ENCODE peak calls at places on chromosomes 11 and 22, in four cellular contexts. I is K562, E is keratinocyte, C is endothelial cell of umbilical vein. H is an unnamed sample.

GRCh38 chr11:45834298-45834756 is 12.9 kb upstream of the CRY2 start:
- DNase-seq in C (no peak), I (no peak), E (no peak), H (no peak)

GRCh38 chr22:17384612-17385345 is 15.5 kb downstream of the CECR2 start:
- DNase-seq in E (no peak), I (no peak), C (no peak), H (no peak)

GRCh38 chr22:26259510-26259909 is 90.2 kb downstream of the SEZ6L start:
- DNase-seq in C (peak; percentile 14), E (no peak), I (no peak), H (peak; percentile 8)

GRCh38 chr11:121163658-121164308 is 62.7 kb downstream of the TECTA start:
- DNase-seq in C (no peak), I (no peak), E (no peak), H (no peak)

GRCh38 chr11:75004215-75004614 is 15.5 kb downstream of the NEU3 start:
- DNase-seq in E (no peak), I (no peak), C (no peak), H (no peak)

GRCh38 chr11:130145975-130146776 is 13.4 kb upstream of the ST14 start:
- DNase-seq in C (peak; percentile 26), I (no peak), E (peak; percentile 80), H (no peak)

GRCh38 chr11:64762916-64763803 is 3.4 kb upstream of the PYGM start:
- DNase-seq in E (no peak), C (peak; percentile 66), I (no peak), H (peak; percentile 79)

GRCh38 chr11:29159552-29160465 is 857.0 kb downstream of the KCNA4 start:
- DNase-seq in C (peak; percentile 82), E (no peak), I (peak; percentile 6), H (peak; percentile 90)

GRCh38 chr11:131800452-131800851 is 430.0 kb downstream of the NTM start:
- DNase-seq in E (no peak), C (no peak), I (no peak), H (no peak)

GRCh38 chr11:94557391-94557790 is 9.8 kb upstream of the PIWIL4 start:
- DNase-seq in I (no peak), E (no peak), C (no peak), H (peak; percentile 58)

GRCh38 chr11:1759151-1759850 is 4.4 kb downstream of the CTSD start:
- DNase-seq in C (no peak), I (no peak), E (no peak), H (no peak)

GRCh38 chr22:36871669-36872081 is 10.9 kb downstream of the NCF4 start:
- DNase-seq in E (peak; percentile 62), C (no peak), I (no peak), H (no peak)

GRCh38 chr11:75339685-75340409 is 11.6 kb downstream of the ARRB1 start:
- DNase-seq in E (no peak), I (no peak), C (peak; percentile 72), H (no peak)

GRCh38 chr11:40130427-40130826 is 1329.0 kb downstream of the LRRC4C start:
- DNase-seq in I (no peak), E (no peak), C (no peak), H (no peak)

GRCh38 chr11:64556721-64557250 is 34.2 kb upstream of the SLC22A12 start:
- DNase-seq in I (no peak), C (no peak), E (no peak), H (no peak)

GRCh38 chr11:128503231-128503991 is 83.9 kb downstream of the ETS1 start:
- DNase-seq in C (peak; percentile 52), I (no peak), E (peak; percentile 75), H (peak; percentile 96)

GRCh38 chr22:17724678-17725464 is 49.4 kb downstream of the BID start:
- DNase-seq in I (no peak), C (no peak), E (no peak), H (no peak)

GRCh38 chr11:123187221-123187620 is 7.8 kb downstream of the CLMP start:
- DNase-seq in I (no peak), E (no peak), C (no peak), H (peak; percentile 42)

GRCh38 chr11:111923951-111924350 is 5.2 kb downstream of the C11orf52 start:
- DNase-seq in E (no peak), C (no peak), I (no peak), H (no peak)

GRCh38 chr11:131688056-131688693 is 317.8 kb downstream of the NTM start:
- DNase-seq in E (no peak), C (peak; percentile 54), I (peak; percentile 88), H (peak; percentile 41)

GRCh38 chr22:46273432-46274148 is 5.8 kb downstream of the TTC38 start:
- DNase-seq in I (no peak), E (no peak), C (no peak), H (no peak)

GRCh38 chr22:18156878-18157713 is 7.1 kb downstream of the USP18 start:
- DNase-seq in C (peak; percentile 83), E (peak; percentile 86), I (peak; percentile 66), H (peak; percentile 99)

GRCh38 chr11:1336836-1337646 is 27.6 kb upstream of the TOLLIP start:
- DNase-seq in E (no peak), C (no peak), I (no peak), H (no peak)

GRCh38 chr11:3665336-3666022 is 5.7 kb downstream of the CHRNA10 start:
- DNase-seq in C (no peak), I (no peak), E (no peak), H (no peak)

GRCh38 chr11:2807276-2807681 is 78.3 kb downstream of the CDKN1C start:
- DNase-seq in C (peak; percentile 26), I (no peak), E (no peak), H (no peak)

GRCh38 chr11:94170953-94171352 is 42.3 kb downstream of the PANX1 start:
- DNase-seq in E (no peak), I (no peak), C (no peak), H (no peak)

GRCh38 chr11:118318112-118319030 is 13.8 kb downstream of the CD3E start:
- DNase-seq in I (no peak), E (no peak), C (no peak), H (no peak)

GRCh38 chr22:27251563-27251962 is 550.0 kb downstream of the MN1 start:
- DNase-seq in I (no peak), C (no peak), E (no peak), H (no peak)

GRCh38 chr11:132821027-132821426 is 711.3 kb downstream of the OPCML start:
- DNase-seq in C (no peak), I (no peak), E (no peak), H (peak; percentile 43)

GRCh38 chr11:118535261-118535660 is 4.3 kb downstream of the TMEM25 start:
- DNase-seq in E (no peak), C (no peak), I (no peak), H (no peak)

GRCh38 chr11:126588630-126589491 is 233.4 kb downstream of the ST3GAL4 start:
- DNase-seq in C (no peak), E (no peak), I (no peak), H (no peak)

GRCh38 chr22:28799125-28799833 is 1.1 kb downstream of the XBP1 start:
- DNase-seq in I (peak; percentile 17), C (peak; percentile 82), E (no peak), H (peak; percentile 96)

GRCh38 chr11:32052218-32052617 is 38.7 kb upstream of the RCN1 start:
- DNase-seq in E (no peak), I (peak; percentile 69), C (peak; percentile 61), H (peak; percentile 58)

GRCh38 chr11:22304337-22304961 is 33.7 kb upstream of the SLC17A6 start:
- DNase-seq in E (no peak), C (peak; percentile 34), I (peak; percentile 24), H (peak; percentile 23)

GRCh38 chr22:28034760-28035401 is 115.8 kb upstream of the PITPNB start:
- DNase-seq in C (peak; percentile 86), I (peak; percentile 15), E (no peak), H (peak; percentile 59)

GRCh38 chr11:88313441-88313840 is 24.1 kb downstream of the CTSC start:
- DNase-seq in C (no peak), I (no peak), E (no peak), H (peak; percentile 27)

GRCh38 chr11:64056213-64056785 is 20.6 kb downstream of the FLRT1 start:
- DNase-seq in I (no peak), C (no peak), E (no peak), H (no peak)

GRCh38 chr11:79152511-79152910 is 288.3 kb downstream of the TENM4 start:
- DNase-seq in E (no peak), I (no peak), C (no peak), H (no peak)

GRCh38 chr22:30985561-30986208 is 16.6 kb downstream of the TUG1 start:
- DNase-seq in C (no peak), E (no peak), I (no peak), H (no peak)

GRCh38 chr11:10908215-10908990 is 50.5 kb upstream of the ZBED5 start:
- DNase-seq in C (no peak), E (peak; percentile 49), I (no peak), H (peak; percentile 93)
- H3K9me1 ChIP-seq in C (no peaks in the 10 kb centered on the region), E (no peaks in the 10 kb centered on the region), I (no peaks in the 10 kb centered on the region), H (peaks cover 6% of the 10 kb centered on the region)

GRCh38 chr11:12160231-12160630 is 49.8 kb downstream of the MICAL2 start:
- DNase-seq in E (no peak), C (no peak), I (no peak), H (no peak)
- H3K4me2 ChIP-seq in E (no peak overlapping the region), C (no peak overlapping the region), I (no peak overlapping the region), H (no peak overlapping the region)

DNA sequence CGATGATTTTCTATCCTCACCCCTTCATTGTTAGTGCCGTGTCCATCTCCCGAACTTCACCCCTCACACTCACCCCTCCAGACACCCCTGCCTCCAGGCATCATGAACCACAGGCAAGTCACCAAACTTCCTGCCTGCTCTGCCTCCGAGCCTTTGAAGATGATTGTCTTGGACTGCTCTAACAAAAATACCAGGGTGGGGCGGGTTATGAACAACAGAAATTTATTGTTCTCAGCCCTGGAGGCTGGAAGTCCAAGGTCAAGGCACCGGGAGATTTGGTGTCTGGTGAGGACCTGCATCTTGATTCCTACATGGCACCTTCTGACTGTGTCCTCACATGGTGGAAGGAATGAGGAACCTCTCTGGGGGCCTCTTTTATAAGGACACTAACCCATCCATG is 1508.3 kb downstream of the TBC1D22A start:
- DNase-seq in I (no peak), C (no peak), E (no peak), H (no peak)
- H4K20me1 ChIP-seq in I (no peaks in the 10 kb centered on the region), C (no peaks in the 10 kb centered on the region), E (no peaks in the 10 kb centered on the region), H (no peaks in the 10 kb centered on the region)

DNA sequence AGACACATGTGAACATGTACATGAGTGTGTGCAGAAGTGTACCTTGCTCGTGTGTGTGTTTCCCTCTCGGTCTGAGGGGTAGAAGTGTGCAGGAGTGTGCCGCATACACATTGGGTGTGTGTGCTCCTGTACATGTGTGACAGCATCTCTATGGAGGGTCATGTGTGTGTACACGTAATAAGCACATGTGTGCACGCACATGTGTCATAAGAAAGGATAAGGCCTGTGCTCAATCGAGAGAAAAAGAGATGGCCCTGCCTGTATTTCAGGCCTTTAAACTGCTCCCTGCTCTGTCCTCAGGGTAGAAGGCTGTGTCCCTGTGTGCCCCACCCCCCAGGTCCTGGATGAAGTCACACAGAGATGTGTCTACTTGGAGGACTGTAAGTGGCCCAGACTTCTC is 61.8 kb downstream of the OTOG start:
- DNase-seq in E (no peak), I (no peak), C (no peak), H (no peak)
- H3K9me1 ChIP-seq in E (no peaks in the 10 kb centered on the region), I (no peaks in the 10 kb centered on the region), C (no peaks in the 10 kb centered on the region), H (no peaks in the 10 kb centered on the region)

DNA sequence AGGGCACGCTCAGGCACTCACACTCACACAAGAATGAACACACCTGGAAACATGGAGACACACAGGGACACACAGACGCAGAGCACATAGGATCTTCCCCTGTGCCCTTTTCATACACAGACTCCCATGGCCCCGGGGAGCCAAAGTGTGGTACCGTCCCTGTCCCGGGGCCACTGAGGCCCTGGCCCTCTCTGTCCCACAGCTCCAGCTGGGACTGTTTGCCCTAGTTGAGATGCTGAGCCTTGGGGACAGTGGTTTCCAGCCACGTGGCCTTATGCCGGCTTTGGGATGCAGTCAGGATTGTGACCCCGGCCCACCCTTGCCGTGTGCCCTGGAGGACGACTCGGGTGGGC is 100.7 kb downstream of the BCR start:
- DNase-seq in E (no peak), I (no peak), C (no peak), H (no peak)
- H3K4me2 ChIP-seq in E (no peak overlapping the region), I (no peak overlapping the region), C (no peak overlapping the region), H (no peak overlapping the region)